ENCODE peak calls at places on chromosome 19, in eight cellular contexts. T is heart right ventricle, Q is Calu3, Y is neural crest cell, R is endodermal cell, F is IMR-90, B is activated B cell treated with CpG ODN at 0.5 μM for 24 hours, M is mucosa of descending colon. D is an unnamed sample.

GRCh38 chr19:18470153-18470552 is 32.2 kb upstream of the ISYNA1 start:
- DNase-seq in T (no peak), Q (peak; percentile 35), Y (peak; percentile 37), R (peak; percentile 91), F (no peak), B (no peak), M (no peak), D (no peak)

GRCh38 chr19:23790641-23791488 is 32.2 kb upstream of the ZNF681 start:
- DNase-seq in T (no peak), Q (no peak), Y (no peak), R (no peak), F (no peak), B (no peak), M (no peak), D (no peak)

GRCh38 chr19:31144471-31144870 is 204.8 kb downstream of the TSHZ3 start:
- DNase-seq in T (no peak), Q (no peak), Y (no peak), R (no peak), F (no peak), B (no peak), M (no peak), D (no peak)

GRCh38 chr19:49746206-49746958 is 16.7 kb downstream of the TSKS start:
- DNase-seq in T (no peak), Q (no peak), Y (peak; percentile 16), R (peak; percentile 96), F (no peak), B (peak; percentile 27), M (peak; percentile 60), D (no peak)

GRCh38 chr19:5536337-5536894 is 31.3 kb downstream of the TINCR start:
- DNase-seq in T (peak; percentile 76), Q (peak; percentile 62), Y (peak; percentile 57), R (peak; percentile 97), F (peak; percentile 33), B (no peak), M (no peak), D (peak; percentile 3)

GRCh38 chr19:50815443-50815842 is 8.1 kb downstream of the KLK1 start:
- DNase-seq in T (no peak), Q (no peak), Y (no peak), R (no peak), F (no peak), B (no peak), M (no peak), D (no peak)

GRCh38 chr19:49212302-49212701 is 54.7 kb downstream of the TRPM4 start:
- DNase-seq in T (no peak), Q (no peak), Y (no peak), R (no peak), F (no peak), B (no peak), M (no peak), D (no peak)

GRCh38 chr19:44869728-44870470 is 21.2 kb upstream of the TOMM40 start:
- DNase-seq in T (peak; percentile 71), Q (no peak), Y (no peak), R (no peak), F (peak; percentile 84), B (no peak), M (no peak), D (no peak)

GRCh38 chr19:44796701-44797115 is 12.2 kb upstream of the BCAM start:
- DNase-seq in T (peak; percentile 82), Q (no peak), Y (no peak), R (peak; percentile 85), F (peak; percentile 23), B (no peak), M (no peak), D (no peak)

GRCh38 chr19:3243851-3244700 is 19.6 kb downstream of the CELF5 start:
- DNase-seq in T (peak; percentile 31), Q (peak; percentile 34), Y (peak; percentile 75), R (peak; percentile 91), F (peak; percentile 56), B (no peak), M (no peak), D (peak; percentile 7)

GRCh38 chr19:46598372-46598917 is 2.7 kb upstream of the CALM3 start:
- DNase-seq in T (no peak), Q (no peak), Y (no peak), R (no peak), F (no peak), B (no peak), M (no peak), D (no peak)

GRCh38 chr19:40413291-40413994 is at the start of gene PRX:
- DNase-seq in T (no peak), Q (no peak), Y (no peak), R (peak; percentile 89), F (no peak), B (no peak), M (no peak), D (no peak)

GRCh38 chr19:19777692-19778091 is 43.9 kb downstream of the ZNF506 start:
- DNase-seq in T (no peak), Q (no peak), Y (no peak), R (no peak), F (no peak), B (no peak), M (no peak), D (no peak)
- TF ChIP-seq CTCF in T (no peak), Q (no peak), Y (no peak), R (peak; percentile 17), F (no peak), B (no peak), M (no peak), D (peak; percentile 45)

GRCh38 chr19:14091885-14092462 is 1.4 kb upstream of the SAMD1 start:
- DNase-seq in T (no peak), Q (no peak), Y (no peak), R (peak; percentile 68), F (no peak), B (no peak), M (no peak), D (no peak)
- TF ChIP-seq CTCF in T (no peak), Q (no peak), Y (no peak), R (no peak), F (no peak), B (no peak), M (no peak), D (no peak)

GRCh38 chr19:16327131-16327450 is 2.5 kb downstream of the KLF2 start:
- DNase-seq in T (no peak), Q (no peak), Y (no peak), R (no peak), F (no peak), B (no peak), M (no peak), D (no peak)

GRCh38 chr19:16330368-16330801 is 5.8 kb downstream of the KLF2 start:
- DNase-seq in T (peak; percentile 73), Q (peak; percentile 81), Y (no peak), R (peak; percentile 71), F (peak; percentile 90), B (peak; percentile 70), M (peak; percentile 94), D (peak; percentile 94)

GRCh38 chr19:16327911-16328823 is 3.5 kb downstream of the KLF2 start:
- DNase-seq in T (peak; percentile 78), Q (no peak), Y (no peak), R (no peak), F (peak; percentile 86), B (peak; percentile 55), M (peak; percentile 74), D (peak; percentile 51)

GRCh38 chr19:16327501-16327900 is 2.9 kb downstream of the KLF2 start:
- DNase-seq in T (no peak), Q (no peak), Y (no peak), R (no peak), F (no peak), B (no peak), M (no peak), D (no peak)

GRCh38 chr19:16328824-16329482 is 4.3 kb downstream of the KLF2 start:
- DNase-seq in T (no peak), Q (no peak), Y (no peak), R (no peak), F (peak; percentile 49), B (no peak), M (no peak), D (no peak)
- TF ChIP-seq CTCF in T (peak; percentile 26), Q (no peak), Y (no peak), R (no peak), F (no peak), B (no peak), M (no peak), D (peak; percentile 35)

DNA sequence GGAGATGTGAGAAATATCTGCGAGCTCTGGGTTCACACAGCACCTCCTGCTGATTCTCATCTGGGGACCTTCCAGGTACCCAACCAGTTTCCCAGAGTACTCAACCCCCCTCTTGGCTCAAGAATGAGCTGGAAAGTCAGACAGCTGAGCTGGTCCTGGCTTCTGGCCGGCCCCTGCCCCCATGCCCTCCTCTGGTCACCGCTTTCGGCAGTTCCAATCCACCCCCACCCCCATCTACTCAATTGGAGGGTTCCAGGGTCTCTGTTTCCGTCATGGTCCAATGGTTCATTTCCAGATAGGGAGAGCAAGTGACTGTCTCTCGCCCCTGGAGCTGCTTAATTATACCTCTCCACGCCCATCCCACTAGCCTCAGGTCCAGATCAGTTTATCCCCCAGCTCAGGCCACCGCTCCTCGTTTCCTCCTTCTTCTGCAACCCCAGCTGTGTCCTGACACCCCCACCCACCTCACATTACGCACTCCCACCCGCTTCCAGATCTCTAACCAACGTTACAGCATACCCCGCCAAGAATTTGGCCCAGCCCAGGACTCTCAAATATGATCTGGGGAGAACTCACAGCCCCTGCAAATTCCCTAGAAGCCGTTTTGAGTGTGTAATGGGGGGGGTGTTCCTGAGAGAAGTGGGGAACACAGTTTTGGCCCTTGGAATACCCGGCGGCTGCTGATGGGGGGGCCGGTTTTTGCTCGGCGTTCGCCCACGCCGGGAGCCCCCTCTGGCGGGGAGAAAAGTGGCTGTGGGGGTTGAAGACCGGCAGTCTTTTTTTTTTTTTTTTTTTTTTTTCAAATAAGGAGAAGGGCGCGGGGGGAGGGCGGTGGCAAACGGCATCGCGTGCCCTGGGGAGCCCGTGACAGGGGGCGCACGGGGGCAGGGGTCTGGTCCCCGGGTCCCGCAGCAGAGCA is 1.8 kb upstream of the PDE4A start:
- DNase-seq in T (no peak), Q (no peak), Y (no peak), R (peak; percentile 72), F (no peak), B (no peak), M (no peak), D (no peak)
- TF ChIP-seq CTCF in T (no peak), Q (no peak), Y (no peak), R (no peak), F (no peak), B (no peak), M (no peak), D (no peak)

GRCh38 chr19:13152854-13153626 is 2.8 kb downstream of the IER2 start:
- DNase-seq in T (peak; percentile 97), Q (peak; percentile 94), Y (peak; percentile 99), R (peak; percentile 99), F (peak; percentile 93), B (peak; percentile 96), M (peak; percentile 96), D (peak; percentile 97)
- TF ChIP-seq CTCF in T (peak; percentile 47), Q (no peak), Y (peak; percentile 20), R (no peak), F (peak; percentile 6), B (no peak), M (no peak), D (peak; percentile 70)

DNA sequence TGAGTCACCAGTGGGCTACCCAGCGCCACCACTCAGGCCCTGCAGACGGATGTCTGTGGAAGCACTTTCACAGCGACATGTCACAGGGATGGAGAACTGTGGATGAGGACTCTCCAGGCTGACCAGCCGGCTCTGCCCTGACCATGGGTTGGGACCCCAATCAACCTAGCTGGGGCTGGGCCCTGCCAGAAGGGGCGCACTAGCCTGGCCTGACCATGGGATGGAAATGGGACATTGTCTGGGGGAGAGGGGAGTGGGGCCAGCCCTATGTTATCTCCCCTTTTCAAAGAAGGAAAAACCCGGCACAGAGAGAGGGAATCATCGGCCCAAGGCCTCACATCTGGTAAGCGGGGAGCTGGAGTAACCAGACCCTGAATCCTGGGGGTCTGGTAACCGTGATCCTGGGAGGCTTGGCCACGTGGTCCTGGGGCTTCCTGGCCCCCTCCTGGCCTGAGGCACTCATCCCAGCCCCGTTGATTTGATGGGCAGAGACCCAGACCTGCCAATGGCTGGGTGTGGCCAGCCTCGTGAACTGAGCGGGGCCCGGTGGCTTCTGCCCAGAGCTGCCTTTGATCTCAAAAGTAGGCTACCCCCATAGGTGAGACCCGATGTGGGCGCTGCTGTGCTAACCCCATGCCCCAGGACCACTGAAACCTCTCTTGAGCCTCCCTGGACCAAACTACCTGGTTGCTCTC is 11.2 kb upstream of the SLC7A10 start:
- DNase-seq in T (no peak), Q (no peak), Y (no peak), R (no peak), F (no peak), B (no peak), M (peak; percentile 43), D (no peak)
- TF ChIP-seq CTCF in T (no peak), Q (no peak), Y (no peak), R (peak; percentile 25), F (no peak), B (no peak), M (no peak), D (peak; percentile 35)

D was measured in HFFc6.